ENCODE peak calls at places on chromosomes 16 and 17, in eight cellular contexts. One of them, this sample, is unnamed.
A peak's percentile ranks its signal among the peaks of the same experiment; 100 is the strongest.

GRCh38 chr16:81850197-81850944 is 71.3 kb downstream of the PLCG2 start:
- DNase-seq in kidney tubule cell: no peak
- DNase-seq in left ventricle myocardium inferior: no peak
- DNase-seq in effector memory CD4-positive, alpha-beta T cell: no peak
- DNase-seq in glomerular endothelial cell: no peak
- DNase-seq in GM18507: no peak
- DNase-seq in nephron progenitor cell: no peak
- DNase-seq in AG09309: no peak
- DNase-seq in this sample: no peak

GRCh38 chr16:89187337-89188063 is 12.8 kb downstream of the SLC22A31 start:
- DNase-seq in kidney tubule cell: peak; percentile 13
- DNase-seq in left ventricle myocardium inferior: no peak
- DNase-seq in effector memory CD4-positive, alpha-beta T cell: peak; percentile 18
- DNase-seq in glomerular endothelial cell: no peak
- DNase-seq in GM18507: no peak
- DNase-seq in nephron progenitor cell: peak; percentile 44
- DNase-seq in AG09309: no peak
- DNase-seq in this sample: no peak

GRCh38 chr17:77371117-77371887 is 230.5 kb downstream of the SEC14L1 start:
- DNase-seq in kidney tubule cell: no peak
- DNase-seq in left ventricle myocardium inferior: no peak
- DNase-seq in effector memory CD4-positive, alpha-beta T cell: no peak
- DNase-seq in glomerular endothelial cell: no peak
- DNase-seq in GM18507: no peak
- DNase-seq in nephron progenitor cell: peak; percentile 4
- DNase-seq in AG09309: no peak
- DNase-seq in this sample: no peak

GRCh38 chr16:10308305-10309193 is 77.3 kb upstream of the ATF7IP2 start:
- DNase-seq in kidney tubule cell: no peak
- DNase-seq in left ventricle myocardium inferior: no peak
- DNase-seq in effector memory CD4-positive, alpha-beta T cell: no peak
- DNase-seq in glomerular endothelial cell: no peak
- DNase-seq in GM18507: no peak
- DNase-seq in nephron progenitor cell: no peak
- DNase-seq in AG09309: no peak
- DNase-seq in this sample: peak; percentile 16

GRCh38 chr17:9240659-9241370 is 219.5 kb downstream of the NTN1 start:
- DNase-seq in kidney tubule cell: peak; percentile 26
- DNase-seq in left ventricle myocardium inferior: peak; percentile 80
- DNase-seq in effector memory CD4-positive, alpha-beta T cell: no peak
- DNase-seq in glomerular endothelial cell: no peak
- DNase-seq in GM18507: no peak
- DNase-seq in nephron progenitor cell: peak; percentile 70
- DNase-seq in AG09309: no peak
- DNase-seq in this sample: no peak

GRCh38 chr17:36183001-36183810 is 6.8 kb upstream of the TBC1D3B start:
- DNase-seq in kidney tubule cell: peak; percentile 35
- DNase-seq in left ventricle myocardium inferior: peak; percentile 66
- DNase-seq in effector memory CD4-positive, alpha-beta T cell: no peak
- DNase-seq in glomerular endothelial cell: no peak
- DNase-seq in GM18507: no peak
- DNase-seq in nephron progenitor cell: peak; percentile 94
- DNase-seq in AG09309: peak; percentile 49
- DNase-seq in this sample: no peak

GRCh38 chr17:3033741-3034577 is 29.4 kb downstream of the OR1D5 start:
- DNase-seq in kidney tubule cell: no peak
- DNase-seq in left ventricle myocardium inferior: no peak
- DNase-seq in effector memory CD4-positive, alpha-beta T cell: no peak
- DNase-seq in glomerular endothelial cell: no peak
- DNase-seq in GM18507: no peak
- DNase-seq in nephron progenitor cell: no peak
- DNase-seq in AG09309: no peak
- DNase-seq in this sample: no peak

GRCh38 chr16:88888778-88889387 is 22.4 kb upstream of the PABPN1L start:
- DNase-seq in kidney tubule cell: no peak
- DNase-seq in left ventricle myocardium inferior: peak; percentile 75
- DNase-seq in effector memory CD4-positive, alpha-beta T cell: no peak
- DNase-seq in glomerular endothelial cell: no peak
- DNase-seq in GM18507: no peak
- DNase-seq in nephron progenitor cell: no peak
- DNase-seq in AG09309: no peak
- DNase-seq in this sample: no peak

GRCh38 chr16:1494129-1494640 is 1.0 kb downstream of the TELO2 start:
- DNase-seq in kidney tubule cell: peak; percentile 42
- DNase-seq in left ventricle myocardium inferior: peak; percentile 68
- DNase-seq in effector memory CD4-positive, alpha-beta T cell: no peak
- DNase-seq in glomerular endothelial cell: no peak
- DNase-seq in GM18507: no peak
- DNase-seq in nephron progenitor cell: peak; percentile 44
- DNase-seq in AG09309: peak; percentile 25
- DNase-seq in this sample: no peak

GRCh38 chr16:1828645-1829410 is 1.8 kb downstream of the FAHD1 start:
- DNase-seq in kidney tubule cell: peak; percentile 39
- DNase-seq in left ventricle myocardium inferior: no peak
- DNase-seq in effector memory CD4-positive, alpha-beta T cell: no peak
- DNase-seq in glomerular endothelial cell: no peak
- DNase-seq in GM18507: no peak
- DNase-seq in nephron progenitor cell: no peak
- DNase-seq in AG09309: no peak
- DNase-seq in this sample: no peak

GRCh38 chr17:80284631-80285030 is 24.0 kb downstream of the RNF213 start:
- DNase-seq in kidney tubule cell: no peak
- DNase-seq in left ventricle myocardium inferior: no peak
- DNase-seq in effector memory CD4-positive, alpha-beta T cell: no peak
- DNase-seq in glomerular endothelial cell: no peak
- DNase-seq in GM18507: no peak
- DNase-seq in nephron progenitor cell: no peak
- DNase-seq in AG09309: no peak
- DNase-seq in this sample: no peak